ENCODE peak calls at places on chromosomes 6 and 20, in five cellular contexts. J is K562; N is dorsolateral prefrontal cortex; Y is neuronal stem cell; V is CD4-positive, alpha-beta T cell. M is an unnamed sample.
A peak's percentile ranks its signal among the peaks of the same experiment; 100 is the strongest.

GRCh38 chr6:7725849-7726415 is at the start of gene BMP6:
- DNase-seq in N (peak; percentile 74), Y (peak; percentile 85), J (peak; percentile 99), V (peak; percentile 6), M (peak; percentile 85)

GRCh38 chr20:60528141-60528540 is 569.9 kb downstream of the CDH26 start:
- DNase-seq in J (no peak), V (no peak), N (no peak), Y (no peak), M (no peak)

GRCh38 chr6:21132856-21133610 is 460.5 kb upstream of the SOX4 start:
- DNase-seq in Y (no peak), J (no peak), N (no peak), V (no peak), M (no peak)

GRCh38 chr20:37918035-37918434 is 15.1 kb downstream of the VSTM2L start:
- DNase-seq in Y (no peak), V (no peak), J (no peak), N (no peak), M (no peak)

GRCh38 chr20:16018881-16019280 is 554.4 kb downstream of the KIF16B start:
- DNase-seq in J (no peak), Y (no peak), V (no peak), N (no peak), M (no peak)

GRCh38 chr6:10429638-10430427 is 15.0 kb upstream of the TFAP2A start:
- DNase-seq in Y (peak; percentile 23), N (no peak), V (no peak), J (peak; percentile 55), M (no peak)

GRCh38 chr20:47576516-47577033 is 74.9 kb downstream of the NCOA3 start:
- DNase-seq in Y (no peak), N (no peak), V (no peak), J (peak; percentile 77), M (peak; percentile 9)

GRCh38 chr20:51014797-51015722 is 7.8 kb downstream of the KCNG1 start:
- DNase-seq in J (peak; percentile 69), Y (peak; percentile 70), N (peak; percentile 26), V (no peak), M (peak; percentile 1)

GRCh38 chr20:59725476-59726119 is 121.3 kb downstream of the PHACTR3 start:
- DNase-seq in N (no peak), V (no peak), Y (no peak), J (no peak), M (no peak)

GRCh38 chr20:2707353-2708072 is 14.9 kb downstream of the EBF4 start:
- DNase-seq in J (no peak), Y (no peak), N (no peak), V (no peak), M (no peak)

GRCh38 chr6:30463651-30464618 is 25.4 kb upstream of the HLA-E start:
- DNase-seq in Y (no peak), V (peak; percentile 34), N (no peak), J (no peak), M (no peak)

GRCh38 chr6:136341967-136342366 is 52.3 kb upstream of the BCLAF1 start:
- DNase-seq in Y (no peak), J (no peak), N (no peak), V (no peak), M (no peak)

GRCh38 chr6:109082178-109082577 is 12.5 kb downstream of the SESN1 start:
- DNase-seq in Y (no peak), J (no peak), N (no peak), V (no peak), M (no peak)

GRCh38 chr20:41483553-41483930 is 116.9 kb upstream of the EMILIN3 start:
- DNase-seq in V (no peak), Y (no peak), J (no peak), N (no peak), M (no peak)

GRCh38 chr6:159762681-159763293 is 942 bp downstream of the ACAT2 start:
- DNase-seq in N (peak; percentile 20), J (peak; percentile 55), V (no peak), Y (no peak), M (no peak)

GRCh38 chr20:43040427-43040826 is 149.3 kb downstream of the PTPRT start:
- DNase-seq in N (no peak), J (peak; percentile 28), Y (peak; percentile 75), V (no peak), M (no peak)

GRCh38 chr6:21479140-21479539 is 114.4 kb upstream of the SOX4 start:
- DNase-seq in Y (no peak), V (no peak), J (no peak), N (no peak), M (no peak)

GRCh38 chr6:82246370-82246769 is 1.2 kb downstream of the IBTK start:
- DNase-seq in J (no peak), N (no peak), V (no peak), Y (no peak), M (no peak)

GRCh38 chr20:18267815-18268214 is 20.5 kb upstream of the ZNF133 start:
- DNase-seq in N (no peak), V (no peak), Y (peak; percentile 95), J (no peak), M (no peak)

GRCh38 chr6:39493717-39494116 is 171.2 kb upstream of the KCNK16 start:
- DNase-seq in V (no peak), J (no peak), N (no peak), Y (no peak), M (no peak)

GRCh38 chr6:29561618-29562181 is 2.2 kb upstream of the UBD start:
- DNase-seq in N (no peak), V (no peak), J (no peak), Y (no peak), M (no peak)

GRCh38 chr6:73739097-73739496 is 43.1 kb downstream of the CD109 start:
- DNase-seq in V (no peak), J (peak; percentile 45), Y (peak; percentile 75), N (no peak), M (no peak)

GRCh38 chr20:57794600-57795346 is 85.0 kb upstream of the PMEPA1 start:
- DNase-seq in J (no peak), V (no peak), N (no peak), Y (no peak), M (no peak)

GRCh38 chr20:10357974-10358373 is 76.0 kb downstream of the MKKS start:
- DNase-seq in Y (no peak), J (peak; percentile 14), V (no peak), N (no peak), M (no peak)

GRCh38 chr6:127586372-127586771 is 9.4 kb downstream of the C6orf58 start:
- DNase-seq in V (no peak), N (no peak), Y (no peak), J (no peak), M (no peak)

GRCh38 chr20:64228751-64229518 is 26.6 kb upstream of the PCMTD2 start:
- DNase-seq in N (no peak), Y (no peak), J (no peak), V (no peak), M (no peak)

GRCh38 chr20:7291946-7292345 is 524.5 kb downstream of the BMP2 start:
- DNase-seq in N (no peak), V (no peak), Y (no peak), J (no peak), M (no peak)

GRCh38 chr20:23920936-23921335 is 41.4 kb upstream of the CST5 start:
- DNase-seq in N (no peak), V (no peak), Y (no peak), J (no peak), M (no peak)

GRCh38 chr6:160055378-160055777 is 66.2 kb upstream of the SLC22A1 start:
- DNase-seq in N (no peak), J (no peak), V (no peak), Y (no peak), M (no peak)

GRCh38 chr6:87697581-87698552 is 4.2 kb downstream of the AKIRIN2 start:
- DNase-seq in Y (no peak), N (no peak), J (no peak), V (no peak), M (no peak)

GRCh38 chr6:62974452-62974851 is 236.8 kb upstream of the FKBP1C start:
- DNase-seq in V (no peak), J (no peak), Y (no peak), N (no peak), M (no peak)

GRCh38 chr6:164022632-164023031 is 608.1 kb downstream of the QKI start:
- DNase-seq in J (no peak), N (no peak), Y (no peak), V (no peak), M (no peak)

GRCh38 chr20:36582322-36582721 is 8.9 kb downstream of the TGIF2 start:
- DNase-seq in J (no peak), V (no peak), Y (no peak), N (no peak), M (no peak)

GRCh38 chr6:4208158-4208557 is 72.8 kb upstream of the ECI2 start:
- DNase-seq in N (no peak), J (no peak), Y (no peak), V (no peak), M (no peak)

GRCh38 chr6:23228439-23229024 is 659.2 kb downstream of the HDGFL1 start:
- DNase-seq in J (no peak), N (no peak), V (no peak), Y (no peak), M (no peak)

GRCh38 chr20:3146732-3147341 is 12.8 kb downstream of the FASTKD5 start:
- DNase-seq in J (no peak), N (no peak), V (no peak), Y (no peak), M (no peak)

GRCh38 chr20:44706371-44707258 is 8.6 kb upstream of the CCN5 start:
- DNase-seq in Y (no peak), N (no peak), J (no peak), V (no peak), M (no peak)

GRCh38 chr20:64072664-64073063 is 6.7 kb downstream of the RGS19 start:
- DNase-seq in N (no peak), J (no peak), V (no peak), Y (no peak), M (no peak)

GRCh38 chr6:63745784-63746183 is 110.2 kb downstream of the PHF3 start:
- DNase-seq in V (no peak), Y (no peak), J (no peak), N (no peak), M (no peak)

GRCh38 chr20:31579245-31579644 is 25.8 kb upstream of the ID1 start:
- DNase-seq in J (no peak), N (no peak), V (no peak), Y (no peak), M (no peak)
- H3K27ac ChIP-seq in J (no peak overlapping the region), N (no peak overlapping the region), V (no peak overlapping the region), Y (no peak overlapping the region), M (no peak overlapping the region)

GRCh38 chr20:31720486-31721407 is 1.9 kb downstream of the BCL2L1 start:
- DNase-seq in N (no peak), J (no peak), V (no peak), Y (no peak), M (no peak)
- H3K27ac ChIP-seq in N (peak overlapping the region; percentile 100), J (peak overlapping the region; percentile 92), V (peak overlapping the region; percentile 47), Y (no peak overlapping the region), M (peak overlapping the region; percentile 100)

GRCh38 chr6:19603716-19604115 is 233.5 kb upstream of the ID4 start:
- DNase-seq in J (no peak), N (no peak), V (no peak), Y (no peak), M (no peak)
- H3K27ac ChIP-seq in J (no peak overlapping the region), N (no peak overlapping the region), V (no peak overlapping the region), Y (no peak overlapping the region), M (no peak overlapping the region)

DNA sequence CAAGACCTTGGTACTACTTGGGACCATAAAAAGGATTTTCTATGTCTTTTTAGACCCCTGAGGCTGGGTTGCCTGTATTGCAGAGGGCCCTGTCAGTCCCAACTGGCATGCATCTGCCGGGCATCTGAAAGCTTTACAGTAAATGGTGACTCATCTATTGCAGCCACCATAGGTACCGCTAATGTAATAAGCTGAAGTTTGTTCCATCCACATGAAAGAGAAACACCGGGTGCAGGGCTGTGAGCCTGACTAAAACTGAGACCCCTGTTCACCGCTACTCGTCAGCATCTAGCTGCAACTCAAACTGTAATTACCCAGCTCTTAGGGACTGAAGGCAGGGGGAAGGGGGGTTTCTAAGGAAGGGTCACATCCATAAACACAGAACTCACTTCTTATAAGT is 49.5 kb downstream of the TRERF1 start:
- DNase-seq in J (no peak), V (no peak), Y (no peak), N (no peak), M (no peak)
- H3K27ac ChIP-seq in J (no peak overlapping the region), V (no peak overlapping the region), Y (no peak overlapping the region), N (no peak overlapping the region), M (no peak overlapping the region)